ENCODE peak calls at places on chromosomes 16 and 17, in five cellular contexts. M is GM13976, V is body of pancreas, B is brain microvascular endothelial cell, H is psoas muscle. U is an unnamed sample.

GRCh38 chr16:87169509-87169985 is 147.6 kb downstream of the C16orf95 start:
- DNase-seq in M (no peak), V (no peak), B (no peak), H (no peak), U (no peak)

GRCh38 chr17:65193305-65194293 is 56.4 kb downstream of the RGS9 start:
- DNase-seq in M (no peak), V (no peak), B (no peak), H (no peak), U (no peak)

GRCh38 chr17:63999680-64000531 is 1.8 kb downstream of the PRR29 start:
- DNase-seq in M (no peak), V (no peak), B (no peak), H (no peak), U (no peak)

GRCh38 chr17:45201457-45201856 is 20.2 kb upstream of the FMNL1 start:
- DNase-seq in M (no peak), V (no peak), B (no peak), H (no peak), U (no peak)

GRCh38 chr17:34153988-34154387 is 101.1 kb upstream of the CCL2 start:
- DNase-seq in M (no peak), V (no peak), B (no peak), H (no peak), U (no peak)

GRCh38 chr17:51805765-51806164 is 352.7 kb downstream of the CA10 start:
- DNase-seq in M (no peak), V (peak; percentile 51), B (no peak), H (no peak), U (no peak)

GRCh38 chr16:46691720-46692119 is 2.3 kb downstream of the ORC6 start:
- DNase-seq in M (no peak), V (no peak), B (no peak), H (no peak), U (no peak)

GRCh38 chr16:10485698-10486382 is 94.6 kb downstream of the EMP2 start:
- DNase-seq in M (no peak), V (no peak), B (no peak), H (no peak), U (no peak)

GRCh38 chr17:79845601-79845949 is 6.3 kb upstream of the CBX4 start:
- DNase-seq in M (no peak), V (no peak), B (no peak), H (no peak), U (no peak)

GRCh38 chr17:17836818-17837379 is at the start of gene SREBF1:
- DNase-seq in M (peak; percentile 88), V (peak; percentile 51), B (peak; percentile 27), H (peak; percentile 65), U (peak; percentile 86)

GRCh38 chr17:74757931-74758845 is 9.8 kb downstream of the NHERF1 start:
- DNase-seq in M (no peak), V (peak; percentile 65), B (no peak), H (no peak), U (no peak)

GRCh38 chr17:70624208-70624607 is 454.9 kb downstream of the KCNJ2 start:
- DNase-seq in M (no peak), V (no peak), B (no peak), H (no peak), U (no peak)

GRCh38 chr17:5770556-5771270 is 186.4 kb upstream of the NLRP1 start:
- DNase-seq in M (no peak), V (no peak), B (no peak), H (no peak), U (no peak)

GRCh38 chr17:83083368-83084201 is 4.2 kb downstream of the METRNL start:
- DNase-seq in M (no peak), V (peak; percentile 53), B (peak; percentile 93), H (peak; percentile 72), U (peak; percentile 87)

GRCh38 chr16:89890886-89891657 is 17.7 kb downstream of the TCF25 start:
- DNase-seq in M (no peak), V (peak; percentile 31), B (no peak), H (no peak), U (no peak)

GRCh38 chr17:60926466-60927183 is 249.0 kb downstream of the BCAS3 start:
- DNase-seq in M (no peak), V (no peak), B (peak; percentile 1), H (no peak), U (no peak)

GRCh38 chr16:74731853-74732477 is 31.3 kb upstream of the MLKL start:
- DNase-seq in M (no peak), V (no peak), B (no peak), H (no peak), U (no peak)

GRCh38 chr17:39598635-39599005 is 9.1 kb downstream of the NEUROD2 start:
- DNase-seq in M (no peak), V (no peak), B (no peak), H (no peak), U (no peak)

GRCh38 chr17:57158296-57158695 is 73.2 kb downstream of the AKAP1 start:
- DNase-seq in M (no peak), V (no peak), B (no peak), H (no peak), U (no peak)

GRCh38 chr16:27149986-27150385 is 53.3 kb upstream of the KDM8 start:
- DNase-seq in M (peak; percentile 30), V (no peak), B (no peak), H (no peak), U (no peak)

GRCh38 chr16:19882641-19883040 is 2.0 kb downstream of the GPRC5B start:
- DNase-seq in M (no peak), V (no peak), B (no peak), H (no peak), U (no peak)

GRCh38 chr16:68987734-68988457 is 117.6 kb upstream of the HAS3 start:
- DNase-seq in M (no peak), V (no peak), B (no peak), H (no peak), U (no peak)

GRCh38 chr17:45740553-45741330 is 43.4 kb upstream of the CRHR1 start:
- DNase-seq in M (peak; percentile 45), V (no peak), B (peak; percentile 12), H (peak; percentile 20), U (peak; percentile 55)

GRCh38 chr17:79654960-79655382 is 44.1 kb upstream of the RBFOX3 start:
- DNase-seq in M (no peak), V (no peak), B (no peak), H (no peak), U (no peak)

GRCh38 chr17:60909405-60909804 is 231.8 kb downstream of the BCAS3 start:
- DNase-seq in M (no peak), V (no peak), B (no peak), H (no peak), U (no peak)

GRCh38 chr16:46972971-46973456 is 460 bp downstream of the DNAJA2 start:
- DNase-seq in M (peak; percentile 75), V (peak; percentile 44), B (no peak), H (peak; percentile 37), U (peak; percentile 66)

GRCh38 chr17:83183150-83183820 is 103.9 kb downstream of the METRNL start:
- DNase-seq in M (no peak), V (no peak), B (no peak), H (no peak), U (no peak)

GRCh38 chr16:19001788-19002187 is 18.1 kb downstream of the TMC7 start:
- DNase-seq in M (no peak), V (peak; percentile 20), B (no peak), H (no peak), U (no peak)

GRCh38 chr17:19614900-19615299 is 33.7 kb upstream of the ALDH3A2 start:
- DNase-seq in M (no peak), V (no peak), B (no peak), H (no peak), U (no peak)

GRCh38 chr16:12079411-12079965 is 103.0 kb downstream of the SNX29 start:
- DNase-seq in M (no peak), V (no peak), B (no peak), H (no peak), U (no peak)

GRCh38 chr17:44772308-44773024 is 13.7 kb downstream of the ADAM11 start:
- DNase-seq in M (no peak), V (no peak), B (no peak), H (no peak), U (no peak)

GRCh38 chr16:85383836-85384825 is 229.0 kb upstream of the GSE1 start:
- DNase-seq in M (no peak), V (no peak), B (no peak), H (peak; percentile 10), U (no peak)

GRCh38 chr17:38868968-38869646 is 751 bp upstream of the LASP1 start:
- DNase-seq in M (peak; percentile 81), V (peak; percentile 93), B (peak; percentile 93), H (peak; percentile 85), U (peak; percentile 94)

GRCh38 chr17:81194941-81195901 is 27.5 kb downstream of the CEP131 start:
- DNase-seq in M (no peak), V (no peak), B (no peak), H (no peak), U (no peak)

GRCh38 chr17:15998031-15998574 is 1.4 kb downstream of the ZSWIM7 start:
- DNase-seq in M (no peak), V (no peak), B (no peak), H (no peak), U (no peak)
- TF ChIP-seq CTCF in M (no peak), V (no peak), B (no peak), H (no peak), U (no peak)

DNA sequence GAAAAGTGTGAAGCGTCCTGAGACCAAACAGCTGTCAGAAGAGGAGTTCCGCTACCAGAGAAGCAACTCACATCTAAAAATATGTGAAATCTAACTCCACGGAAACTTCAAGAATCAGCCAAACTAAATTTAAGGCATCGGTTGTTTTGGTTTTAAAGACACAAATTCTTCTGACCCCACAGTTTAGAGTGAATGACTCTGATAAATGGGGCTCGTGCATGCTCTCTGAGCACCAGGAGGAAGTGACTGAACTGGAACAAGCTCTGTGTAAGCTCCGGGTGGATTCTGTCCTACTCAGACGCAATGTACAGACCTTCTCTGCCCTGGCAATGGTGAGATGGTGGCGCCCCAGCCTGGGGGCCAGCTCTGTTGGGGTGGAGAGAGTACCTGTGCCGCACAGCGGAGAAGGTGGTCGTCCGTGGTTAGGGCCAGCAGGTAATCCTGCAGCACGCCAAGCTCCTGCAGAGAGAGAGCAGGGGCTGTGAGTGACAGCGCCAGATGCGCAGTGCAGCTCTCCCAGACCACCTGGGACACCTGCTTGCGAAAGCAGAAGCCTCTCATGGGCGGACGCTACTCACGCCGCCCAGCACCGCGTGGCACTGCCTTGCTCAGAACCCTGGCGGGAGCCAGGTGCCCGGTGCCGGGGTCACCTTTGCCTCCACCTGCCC is 44.4 kb upstream of the ATP2A3 start:
- DNase-seq in M (no peak), V (no peak), B (no peak), H (no peak), U (no peak)
- TF ChIP-seq CTCF in M (no peak), V (no peak), B (no peak), H (no peak), U (no peak)

GRCh38 chr17:4020096-4020495 is 55.9 kb upstream of the ATP2A3 start:
- DNase-seq in M (no peak), V (no peak), B (no peak), H (no peak), U (no peak)
- TF ChIP-seq CTCF in M (no peak), V (no peak), B (no peak), H (no peak), U (no peak)

GRCh38 chr16:84047626-84048025 is 5.0 kb upstream of the SLC38A8 start:
- DNase-seq in M (no peak), V (no peak), B (no peak), H (no peak), U (no peak)
- TF ChIP-seq CTCF in M (no peak), V (no peak), B (no peak), H (no peak), U (no peak)